ENCODE peak calls at places on chromosomes 16 and 17, in five cellular contexts. M is A673, T is dorsolateral prefrontal cortex, P is tibial nerve, K is A549. Q is an unnamed sample.
A peak's percentile ranks its signal among the peaks of the same experiment; 100 is the strongest.

GRCh38 chr16:88309905-88310259 is 72.9 kb upstream of the ZNF469 start:
- DNase-seq in P (no peak), K (no peak), T (no peak), M (no peak), Q (no peak)

GRCh38 chr17:34401165-34401564 is 38.1 kb upstream of the CCL1 start:
- DNase-seq in P (no peak), T (no peak), K (no peak), M (no peak), Q (no peak)

GRCh38 chr17:7486181-7486580 is 2.0 kb downstream of the POLR2A start:
- DNase-seq in K (no peak), T (no peak), P (no peak), M (no peak), Q (no peak)

GRCh38 chr17:39527220-39527813 is 66.0 kb downstream of the CDK12 start:
- DNase-seq in T (no peak), M (peak; percentile 23), K (peak; percentile 37), P (peak; percentile 17), Q (no peak)

GRCh38 chr16:1789643-1790045 is 3.9 kb downstream of the IGFALS start:
- DNase-seq in T (no peak), P (no peak), M (no peak), K (no peak), Q (no peak)

GRCh38 chr16:67277999-67278772 is 1.1 kb upstream of the PLEKHG4 start:
- DNase-seq in T (no peak), M (no peak), K (no peak), P (no peak), Q (no peak)

GRCh38 chr16:85570213-85570734 is 42.8 kb upstream of the GSE1 start:
- DNase-seq in T (no peak), M (no peak), P (no peak), K (no peak), Q (no peak)

GRCh38 chr16:24504467-24505345 is 34.7 kb upstream of the RBBP6 start:
- DNase-seq in K (peak; percentile 74), P (peak; percentile 41), T (peak; percentile 62), M (peak; percentile 90), Q (no peak)

GRCh38 chr16:68356249-68356918 is 45.6 kb downstream of the PRMT7 start:
- DNase-seq in T (no peak), K (no peak), P (no peak), M (no peak), Q (no peak)

GRCh38 chr16:1912215-1912543 is 6.0 kb downstream of the HS3ST6 start:
- DNase-seq in K (no peak), M (no peak), P (no peak), T (no peak), Q (no peak)

GRCh38 chr17:51850206-51850605 is 308.3 kb downstream of the CA10 start:
- DNase-seq in P (no peak), T (no peak), K (no peak), M (no peak), Q (no peak)

GRCh38 chr17:66677201-66677981 is 157.5 kb upstream of the CACNG5 start:
- DNase-seq in T (no peak), P (no peak), M (no peak), K (no peak), Q (no peak)

GRCh38 chr16:50593410-50594139 is 45.4 kb downstream of the NKD1 start:
- DNase-seq in K (no peak), M (peak; percentile 35), P (no peak), T (no peak), Q (peak; percentile 45)

GRCh38 chr17:19502517-19502916 is 31.1 kb upstream of the SLC47A1 start:
- DNase-seq in T (no peak), P (no peak), K (no peak), M (no peak), Q (no peak)

GRCh38 chr17:64386412-64387144 is 4.1 kb downstream of the PECAM1 start:
- DNase-seq in M (no peak), T (no peak), K (no peak), P (no peak), Q (no peak)

GRCh38 chr17:43907425-43907981 is at the start of gene MPP2:
- DNase-seq in K (peak; percentile 71), T (peak; percentile 89), M (peak; percentile 76), P (peak; percentile 59), Q (no peak)
- H3K27ac ChIP-seq in K (peak within 1 kb of the TSS; percentile 23), T (peak within 1 kb of the TSS; percentile 99), M (peak within 1 kb of the TSS; percentile 70), P (peak within 1 kb of the TSS; percentile 90), Q (no peak within 1 kb of the TSS)

DNA sequence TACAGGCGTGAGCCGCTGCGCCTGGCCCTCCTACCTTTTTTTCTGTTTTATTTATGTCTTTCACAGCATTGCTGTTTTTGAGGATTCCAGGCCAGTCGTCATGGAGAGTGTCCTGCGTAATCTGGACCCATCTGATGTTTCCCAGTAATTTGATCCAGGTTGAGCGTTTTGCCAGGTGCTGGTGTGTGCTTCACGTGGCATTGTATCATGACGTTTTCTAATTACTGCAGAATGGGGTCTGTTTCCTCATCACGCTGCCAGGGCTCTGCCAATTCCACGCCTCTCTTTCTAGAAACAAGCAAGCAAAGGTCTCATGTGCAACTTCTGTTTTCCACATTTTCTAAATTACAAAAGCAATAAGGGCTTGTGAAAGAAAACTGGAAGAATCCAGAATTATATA is 28.3 kb upstream of the BHLHA9 start:
- DNase-seq in M (no peak), P (peak; percentile 72), T (no peak), K (no peak), Q (no peak)
- H3K27ac ChIP-seq in M (no peak overlapping the region), P (peak overlapping the region; percentile 51), T (no peak overlapping the region), K (no peak overlapping the region), Q (no peak overlapping the region)

GRCh38 chr16:81004646-81005353 is 1.9 kb downstream of the CMC2 start:
- DNase-seq in K (peak; percentile 50), P (peak; percentile 78), T (no peak), M (peak; percentile 80), Q (no peak)
- H3K27ac ChIP-seq in K (peak overlapping the region; percentile 31), P (peak overlapping the region; percentile 71), T (peak overlapping the region; percentile 66), M (no peak overlapping the region), Q (no peak overlapping the region)

DNA sequence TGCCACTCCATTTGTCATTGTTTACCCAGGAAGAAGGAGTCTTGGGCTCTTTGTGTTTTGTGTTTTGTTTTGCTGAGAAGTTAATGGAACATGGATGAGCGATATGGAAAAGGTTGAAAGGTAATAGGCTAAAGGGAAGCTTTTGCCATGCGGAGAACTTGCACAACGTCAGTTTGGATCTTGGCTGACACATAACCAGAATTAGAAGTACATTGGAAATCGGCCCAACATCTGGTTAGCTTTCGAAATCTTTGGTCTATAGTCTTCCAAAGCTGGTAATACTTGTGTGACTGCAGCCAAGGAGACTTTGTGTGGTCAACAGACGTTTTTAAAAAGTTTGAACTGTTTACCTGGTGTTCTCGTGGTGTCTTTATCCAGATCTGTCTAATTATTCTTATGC is 89.6 kb downstream of the CLEC16A start:
- DNase-seq in K (no peak), P (peak; percentile 92), T (no peak), M (no peak), Q (no peak)
- H3K27ac ChIP-seq in K (no peak overlapping the region), P (peak overlapping the region; percentile 80), T (no peak overlapping the region), M (no peak overlapping the region), Q (no peak overlapping the region)

DNA sequence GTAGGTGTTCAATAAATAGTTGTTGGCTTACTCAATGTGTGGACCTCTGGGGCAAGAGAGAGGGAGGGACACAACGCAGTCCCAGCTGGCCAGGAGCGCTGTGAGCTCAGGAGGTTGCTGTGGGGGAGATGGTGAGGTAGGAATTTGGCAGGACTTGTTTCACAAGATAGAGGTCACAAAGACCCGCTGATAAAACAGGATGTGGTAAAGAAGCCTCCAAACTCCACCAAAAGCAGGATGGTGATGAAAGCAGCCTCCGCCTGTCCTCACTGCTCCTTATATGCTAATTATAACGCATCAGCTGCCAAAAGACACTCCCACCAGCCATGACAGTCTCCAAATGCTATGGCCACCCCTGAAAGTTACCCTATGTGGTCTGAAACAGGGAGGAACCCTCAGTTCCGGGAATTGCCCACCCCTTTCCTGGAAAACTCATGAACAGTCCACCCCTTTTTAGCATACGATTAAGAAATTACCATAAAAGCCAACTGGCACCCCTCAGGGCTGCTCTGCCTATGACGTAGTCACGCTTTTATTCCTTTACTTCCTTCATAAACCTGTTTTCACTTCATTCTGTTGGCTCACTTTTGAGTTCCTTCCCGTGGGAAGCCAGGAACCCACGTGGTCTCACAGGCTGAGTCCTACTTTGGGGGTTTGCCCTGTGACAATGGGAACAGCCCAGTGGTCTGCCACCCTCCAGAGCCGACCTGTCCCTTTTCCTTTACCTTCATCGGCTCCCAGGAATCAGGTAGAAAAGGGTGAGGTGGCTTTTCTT is 5.3 kb upstream of the EIF4A3 start:
- DNase-seq in K (no peak), T (no peak), P (no peak), M (no peak), Q (no peak)
- H3K27ac ChIP-seq in K (no peak overlapping the region), T (peak overlapping the region; percentile 87), P (no peak overlapping the region), M (no peak overlapping the region), Q (no peak overlapping the region)

DNA sequence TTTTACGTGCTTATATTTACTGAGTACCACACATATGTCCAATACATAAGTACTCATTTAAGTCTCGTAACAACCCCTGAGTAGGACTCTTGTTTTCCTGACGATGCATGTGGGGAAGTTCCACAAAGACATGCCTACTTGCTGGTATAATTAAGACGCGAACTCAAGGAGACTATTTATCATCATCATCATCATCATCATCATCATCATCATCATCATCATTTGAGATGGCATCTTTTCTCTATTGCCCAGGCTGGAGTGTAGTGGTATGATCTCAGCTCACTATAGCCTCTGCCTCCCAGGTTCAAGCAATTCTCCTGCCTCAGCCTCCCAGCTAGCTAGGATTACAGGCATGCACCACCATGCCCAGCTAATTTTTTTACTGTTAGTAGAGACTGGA is 809.9 kb upstream of the EEF2KMT start:
- DNase-seq in M (no peak), P (no peak), K (no peak), T (no peak), Q (no peak)
- H3K27ac ChIP-seq in M (no peak overlapping the region), P (no peak overlapping the region), K (no peak overlapping the region), T (no peak overlapping the region), Q (no peak overlapping the region)

GRCh38 chr17:2635675-2636074 is 42.2 kb downstream of the PAFAH1B1 start:
- DNase-seq in P (no peak), M (no peak), T (no peak), K (no peak), Q (no peak)
- H3K27ac ChIP-seq in P (no peak overlapping the region), M (no peak overlapping the region), T (no peak overlapping the region), K (no peak overlapping the region), Q (no peak overlapping the region)

Q was measured in iPS DF 6.9.